ENCODE peak calls at places on chromosomes 13 and 19, in six cellular contexts. T is body of pancreas, R is heart left ventricle, H is aorta, Q is H1, M is Peyer's patch. V is an unnamed sample.

GRCh38 chr13:112799394-112799793 is 109.6 kb downstream of the ATP11A start:
- DNase-seq in T (no peak), R (no peak), H (no peak), Q (no peak), M (no peak), V (no peak)

GRCh38 chr13:113951246-113951999 is 22.5 kb downstream of the C13orf46 start:
- DNase-seq in T (peak; percentile 88), R (peak; percentile 92), H (peak; percentile 96), Q (peak; percentile 85), M (peak; percentile 84), V (peak; percentile 88)

GRCh38 chr13:72693832-72694231 is 33.6 kb downstream of the MZT1 start:
- DNase-seq in T (no peak), R (no peak), H (no peak), Q (no peak), M (no peak), V (no peak)

GRCh38 chr13:113178070-113178895 is 19.8 kb downstream of the PROZ start:
- DNase-seq in T (no peak), R (no peak), H (no peak), Q (no peak), M (no peak), V (no peak)

GRCh38 chr13:108855737-108856387 is 226.5 kb downstream of the MYO16 start:
- DNase-seq in T (no peak), R (no peak), H (no peak), Q (no peak), M (no peak), V (no peak)

GRCh38 chr13:24741016-24741662 is 22.8 kb upstream of the RNF17 start:
- DNase-seq in T (no peak), R (no peak), H (no peak), Q (no peak), M (no peak), V (no peak)

GRCh38 chr19:1663854-1664253 is 11.4 kb upstream of the TCF3 start:
- DNase-seq in T (no peak), R (no peak), H (no peak), Q (no peak), M (no peak), V (no peak)

GRCh38 chr19:44955500-44956439 is 590 bp downstream of the CLPTM1 start:
- DNase-seq in T (no peak), R (no peak), H (no peak), Q (no peak), M (no peak), V (no peak)

GRCh38 chr19:45825917-45826893 is 11.1 kb upstream of the RSPH6A start:
- DNase-seq in T (no peak), R (peak; percentile 43), H (no peak), Q (no peak), M (no peak), V (no peak)

GRCh38 chr19:44212865-44213346 is 574 bp downstream of the ZNF227 start:
- DNase-seq in T (no peak), R (no peak), H (no peak), Q (no peak), M (no peak), V (no peak)

GRCh38 chr19:42420055-42420544 is 7.1 kb downstream of the LIPE start:
- DNase-seq in T (peak; percentile 53), R (no peak), H (no peak), Q (peak; percentile 75), M (peak; percentile 77), V (no peak)

GRCh38 chr19:33809960-33810359 is 13.3 kb downstream of the KCTD15 start:
- DNase-seq in T (no peak), R (no peak), H (peak; percentile 68), Q (no peak), M (no peak), V (no peak)

GRCh38 chr19:45468159-45468651 is 409 bp downstream of the FOSB start:
- DNase-seq in T (peak; percentile 46), R (no peak), H (peak; percentile 89), Q (peak; percentile 67), M (peak; percentile 63), V (no peak)

GRCh38 chr13:60654405-60654804 is 257.4 kb downstream of the TDRD3 start:
- DNase-seq in T (peak; percentile 36), R (no peak), H (peak; percentile 79), Q (no peak), M (no peak), V (peak; percentile 33)

GRCh38 chr19:40521276-40521675 is 54.5 kb downstream of the SPTBN4 start:
- DNase-seq in T (no peak), R (no peak), H (no peak), Q (no peak), M (no peak), V (no peak)

GRCh38 chr13:34000955-34001354 is 183.0 kb downstream of the RFC3 start:
- DNase-seq in T (no peak), R (no peak), H (no peak), Q (no peak), M (no peak), V (no peak)

GRCh38 chr13:97058417-97058816 is 64.1 kb upstream of the OXGR1 start:
- DNase-seq in T (no peak), R (no peak), H (no peak), Q (no peak), M (no peak), V (no peak)

DNA sequence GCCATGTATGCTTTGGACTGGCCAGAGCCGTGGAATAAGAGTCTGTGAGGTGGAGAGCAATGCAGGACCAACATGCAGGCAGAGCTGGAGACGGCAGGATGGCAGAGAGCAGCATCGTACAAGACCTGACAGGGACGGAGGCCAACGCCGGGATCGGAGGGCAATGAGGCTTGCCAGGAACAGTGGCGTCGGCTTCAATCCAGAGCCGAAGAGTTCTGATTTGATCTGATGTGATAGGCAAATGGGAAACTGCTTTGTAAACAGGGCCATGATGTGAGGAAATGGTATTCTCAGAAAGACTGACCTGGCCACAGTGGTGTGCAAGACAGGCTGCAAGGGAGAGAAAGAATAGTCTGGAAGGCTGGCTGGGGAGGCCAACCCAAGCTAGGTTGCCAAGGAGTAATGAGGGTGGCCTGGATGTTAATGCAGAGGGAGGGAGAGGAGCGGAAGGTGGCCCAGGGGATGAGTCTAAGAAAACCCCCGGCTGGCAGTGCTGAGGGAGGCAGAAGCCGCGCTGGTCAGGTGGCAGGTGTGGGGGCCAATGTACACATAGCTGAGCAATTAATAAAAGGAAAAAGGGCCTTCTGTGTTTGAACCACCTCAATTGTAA is 26.7 kb downstream of the RCBTB2 start:
- DNase-seq in T (no peak), R (peak; percentile 67), H (peak; percentile 81), Q (no peak), M (no peak), V (no peak)
- H3K4me3 ChIP-seq in T (no peak overlapping the region), R (peak overlapping the region; percentile 1), H (peak overlapping the region; percentile 4), Q (no peak overlapping the region), M (peak overlapping the region; percentile 21), V (peak overlapping the region; percentile 24)

GRCh38 chr13:101691326-101691725 is 238.9 kb downstream of the ITGBL1 start:
- DNase-seq in T (no peak), R (no peak), H (no peak), Q (no peak), M (no peak), V (no peak)
- H3K9me3 ChIP-seq in T (no peaks in the 10 kb centered on the region), R (no peaks in the 10 kb centered on the region), H (no peaks in the 10 kb centered on the region), Q (no peaks in the 10 kb centered on the region), M (no peaks in the 10 kb centered on the region), V (no peaks in the 10 kb centered on the region)

DNA sequence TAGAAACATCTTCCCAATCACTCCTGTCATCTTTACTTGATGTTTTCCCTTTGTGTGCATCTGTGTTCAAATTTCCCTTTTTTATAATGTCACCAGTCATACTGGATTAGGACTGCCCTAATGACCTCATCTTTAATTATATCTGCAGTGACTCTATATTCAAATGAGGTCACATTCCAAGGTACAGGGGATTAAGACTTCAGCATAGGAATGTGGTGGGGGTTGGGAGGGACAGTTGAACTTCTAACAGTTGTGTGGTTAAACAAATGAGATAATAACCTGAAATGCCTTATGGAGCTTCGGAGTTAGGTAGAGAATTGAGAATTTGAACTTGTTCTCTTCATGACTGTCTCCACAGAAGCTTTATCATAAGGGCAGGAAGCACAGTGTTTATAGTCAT is 23.0 kb downstream of the PAN3 start:
- DNase-seq in T (no peak), R (no peak), H (no peak), Q (no peak), M (no peak), V (no peak)
- H3K4me3 ChIP-seq in T (no peak overlapping the region), R (no peak overlapping the region), H (no peak overlapping the region), Q (no peak overlapping the region), M (no peak overlapping the region), V (no peak overlapping the region)

GRCh38 chr13:65057986-65058385 is 2172.2 kb downstream of the PCDH9 start:
- DNase-seq in T (no peak), R (no peak), H (no peak), Q (no peak), M (no peak), V (no peak)
- H3K9me3 ChIP-seq in T (no peaks in the 10 kb centered on the region), R (no peaks in the 10 kb centered on the region), H (no peaks in the 10 kb centered on the region), Q (no peaks in the 10 kb centered on the region), M (no peaks in the 10 kb centered on the region), V (peaks cover 32% of the 10 kb centered on the region)

V was measured in left ventricle myocardium inferior.